ENCODE peak calls at places on chromosomes 11 and 22, in eight cellular contexts. M, Y, T, K, F, S, J and X are unnamed samples. For H3K4me1, the result is how much of the 10 kb centered on the place peaks cover.

GRCh38 chr11:57903441-57904123 is 120.1 kb upstream of the OR9Q1 start:
- DNase-seq in S (no peak), Y (no peak), M (no peak), F (peak), K (peak), T (no peak), J (peak), X (peak)

GRCh38 chr11:60925685-60926267 is 1.5 kb downstream of the TMEM132A start:
- DNase-seq in Y (no peak), T (no peak), M (no peak), S (no peak), K (no peak), J (no peak), F (peak), X (no peak)

GRCh38 chr11:114166897-114167323 is 107.4 kb downstream of the ZBTB16 start:
- DNase-seq in M (peak), F (peak), S (no peak), Y (peak), T (no peak), J (no peak), K (peak), X (no peak)

GRCh38 chr11:62857541-62857982 is 18.2 kb upstream of the WDR74 start:
- DNase-seq in T (no peak), J (no peak), S (no peak), Y (no peak), F (peak), M (no peak), K (no peak), X (no peak)

GRCh38 chr11:61345170-61345610 is 12.2 kb downstream of the TKFC start:
- DNase-seq in J (no peak), M (no peak), K (no peak), Y (no peak), F (no peak), T (no peak), S (no peak), X (no peak)

GRCh38 chr11:82733444-82734119 is at the start of gene FAM181B:
- DNase-seq in K (peak), M (peak), S (peak), Y (peak), J (peak), T (peak), F (peak), X (peak)

GRCh38 chr11:92663539-92663938 is 305.9 kb upstream of the MTNR1B start:
- DNase-seq in F (no peak), Y (no peak), M (no peak), K (no peak), J (no peak), S (no peak), T (no peak), X (no peak)

GRCh38 chr11:129380413-129380812 is 4.8 kb downstream of the BARX2 start:
- DNase-seq in S (no peak), J (no peak), T (no peak), M (no peak), Y (no peak), K (no peak), F (no peak), X (no peak)

GRCh38 chr11:8168485-8169257 is at the start of gene RIC3:
- DNase-seq in J (peak), S (peak), F (peak), K (no peak), Y (no peak), T (peak), M (peak), X (peak)

GRCh38 chr11:10719616-10720015 is 26.1 kb upstream of the IRAG1 start:
- DNase-seq in S (no peak), K (no peak), F (no peak), T (no peak), M (no peak), Y (no peak), J (no peak), X (no peak)

GRCh38 chr11:70842256-70842655 is 410.1 kb downstream of the SHANK2 start:
- DNase-seq in K (no peak), T (no peak), F (no peak), M (no peak), J (no peak), S (no peak), Y (no peak), X (no peak)

GRCh38 chr11:128238521-128239222 is 348.7 kb downstream of the ETS1 start:
- DNase-seq in T (no peak), F (no peak), S (no peak), J (no peak), K (no peak), Y (no peak), M (no peak), X (no peak)

GRCh38 chr11:71079795-71080194 is 172.6 kb downstream of the SHANK2 start:
- DNase-seq in S (no peak), F (no peak), K (no peak), T (no peak), Y (no peak), J (no peak), M (no peak), X (no peak)

GRCh38 chr11:63020671-63021255 is 5.1 kb upstream of the SLC22A8 start:
- DNase-seq in J (no peak), S (peak), Y (no peak), K (no peak), T (peak), F (no peak), M (no peak), X (peak)

GRCh38 chr11:9613830-9614762 is 40.6 kb downstream of the WEE1 start:
- DNase-seq in J (peak), F (peak), T (peak), Y (peak), M (peak), S (peak), K (peak), X (peak)

GRCh38 chr11:9616858-9617257 is 43.4 kb downstream of the WEE1 start:
- DNase-seq in S (no peak), F (no peak), J (no peak), Y (peak), M (no peak), T (no peak), K (no peak), X (no peak)

GRCh38 chr11:9616042-9616640 is 42.7 kb downstream of the WEE1 start:
- DNase-seq in T (no peak), M (no peak), Y (no peak), J (no peak), S (no peak), F (no peak), K (no peak), X (no peak)

GRCh38 chr11:9613118-9613829 is 39.8 kb downstream of the WEE1 start:
- DNase-seq in T (peak), J (peak), F (peak), M (peak), S (peak), Y (peak), K (peak), X (peak)

DNA sequence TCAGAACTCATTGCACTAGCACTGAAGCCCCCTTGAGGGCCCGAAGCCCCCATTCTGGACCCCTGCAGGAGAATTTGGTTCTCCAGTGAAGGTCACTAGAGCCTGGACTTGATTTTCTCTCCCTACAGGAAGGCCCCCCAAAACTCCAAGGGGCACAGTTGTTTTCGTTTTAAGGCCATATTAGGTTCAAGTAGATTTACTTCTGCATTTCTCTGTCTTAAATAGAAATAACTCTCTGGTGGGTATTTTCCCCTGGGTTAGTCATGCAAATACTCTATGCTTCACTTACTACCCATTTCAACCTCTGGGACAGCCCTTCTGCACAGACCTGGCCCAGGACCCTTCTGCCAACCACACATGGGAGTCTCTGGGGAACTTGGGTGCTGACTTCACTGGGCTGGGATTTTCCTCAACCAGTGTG is 41.6 kb downstream of the WEE1 start:
- DNase-seq in M (no peak), Y (no peak), K (no peak), S (no peak), F (no peak), T (no peak), J (no peak), X (no peak)
- H3K4me1 ChIP-seq in M (under half), Y (under half), K (under half), S (under half), F (under half), T (under half), J (under half), X (under half)

DNA sequence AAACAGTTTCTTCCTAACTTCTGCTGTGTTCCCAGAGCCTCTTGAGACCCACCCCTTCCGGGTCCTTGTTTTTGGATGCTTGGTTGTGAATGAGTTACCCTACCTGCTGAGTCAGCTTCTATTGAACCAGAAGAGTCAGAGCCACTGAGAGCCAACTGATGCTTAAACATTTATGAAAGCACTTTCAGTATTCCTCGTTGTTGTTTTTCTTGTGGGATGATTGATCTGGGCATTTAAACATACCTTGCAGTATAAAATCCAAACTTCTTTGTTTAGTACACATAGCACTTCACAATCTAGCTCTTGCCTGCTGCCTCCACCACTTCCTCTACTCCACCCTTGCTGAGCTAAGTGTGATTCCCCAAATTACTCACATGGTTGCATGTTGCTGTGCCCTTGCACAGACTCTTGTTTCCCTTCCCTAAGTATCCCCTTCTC is 5.5 kb downstream of the PRSS23 start:
- DNase-seq in F (peak), K (no peak), T (peak), M (no peak), S (no peak), J (no peak), Y (peak), X (no peak)
- H3K4me1 ChIP-seq in F (under half), K (under half), T (under half), M (under half), S (half or more), J (under half), Y (under half), X (under half)

GRCh38 chr22:37910863-37911262 is 4.8 kb downstream of the MICALL1 start:
- DNase-seq in K (no peak), T (no peak), S (peak), Y (no peak), F (no peak), M (peak), J (no peak), X (peak)

GRCh38 chr22:37911697-37912096 is 5.6 kb downstream of the MICALL1 start:
- DNase-seq in F (no peak), T (peak), M (no peak), K (no peak), J (no peak), S (no peak), Y (no peak), X (peak)

GRCh38 chr22:37911273-37911672 is 5.2 kb downstream of the MICALL1 start:
- DNase-seq in J (no peak), S (no peak), Y (no peak), F (no peak), T (no peak), M (no peak), K (no peak), X (peak)

GRCh38 chr22:37912171-37912570 is 6.1 kb downstream of the MICALL1 start:
- DNase-seq in F (no peak), T (no peak), M (no peak), Y (no peak), K (no peak), S (no peak), J (no peak), X (no peak)

GRCh38 chr22:37909756-37910155 is 3.7 kb downstream of the MICALL1 start:
- DNase-seq in J (no peak), S (no peak), F (no peak), T (no peak), K (no peak), Y (no peak), M (no peak), X (no peak)
- H3K4me1 ChIP-seq in J (under half), S (under half), F (half or more), T (under half), K (under half), Y (under half), M (under half), X (under half)

GRCh38 chr22:46241397-46242007 is 8.6 kb downstream of the CDPF1 start:
- DNase-seq in T (no peak), Y (no peak), J (no peak), M (no peak), F (no peak), K (no peak), S (no peak), X (no peak)
- H3K4me1 ChIP-seq in T (under half), Y (under half), J (under half), M (under half), F (under half), K (under half), S (under half), X (under half)

DNA sequence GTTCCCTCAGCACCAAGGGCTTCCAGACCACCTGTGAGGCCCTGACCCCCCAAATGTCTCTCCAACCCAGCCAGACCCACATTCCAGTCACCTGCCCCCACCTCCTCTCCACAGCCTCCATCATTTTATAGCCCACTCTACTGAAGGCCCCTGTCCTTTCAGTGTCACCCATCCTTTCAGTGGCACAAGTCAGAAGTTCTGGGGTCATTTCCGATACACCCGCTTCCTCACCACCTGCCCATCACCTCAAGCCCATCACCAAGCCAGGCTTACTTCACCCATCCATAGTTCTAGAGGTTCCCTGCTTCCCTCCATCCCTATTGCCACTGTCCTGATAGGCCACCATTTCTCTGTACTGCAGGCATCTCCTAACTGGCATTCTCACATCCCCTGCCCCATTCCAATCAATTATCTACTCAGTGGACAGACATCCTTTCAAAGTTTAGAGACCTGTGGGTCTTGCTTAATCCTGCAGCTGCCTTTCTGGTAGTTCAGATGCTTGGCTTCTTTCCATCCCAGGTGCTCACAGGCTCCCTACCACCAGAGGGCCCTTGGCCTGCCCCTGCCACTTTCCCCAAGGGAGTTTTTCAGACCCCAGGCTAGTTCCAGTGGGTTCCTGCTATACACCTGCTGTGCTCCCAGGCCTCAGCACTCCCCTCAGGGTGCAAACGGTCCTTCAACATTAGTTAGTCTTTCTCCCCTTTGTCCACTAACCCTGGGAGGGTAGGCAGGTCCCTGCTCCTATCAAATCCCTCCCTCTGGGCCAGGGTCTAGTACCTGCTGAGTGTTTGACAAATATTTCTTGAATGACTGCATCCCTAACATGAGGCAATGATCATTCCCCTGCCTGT is 7.6 kb downstream of the KCNQ1OT1 start:
- DNase-seq in F (no peak), S (peak), K (no peak), Y (no peak), J (peak), M (peak), T (peak), X (peak)
- H3K4me1 ChIP-seq in F (under half), S (under half), K (under half), Y (under half), J (half or more), M (under half), T (half or more), X (under half)

GRCh38 chr22:37547249-37547741 is 13.0 kb upstream of the CDC42EP1 start:
- DNase-seq in F (no peak), M (no peak), S (no peak), J (no peak), Y (peak), T (no peak), K (no peak), X (peak)
- H3K4me1 ChIP-seq in F (under half), M (under half), S (under half), J (half or more), Y (under half), T (under half), K (half or more), X (under half)

DNA sequence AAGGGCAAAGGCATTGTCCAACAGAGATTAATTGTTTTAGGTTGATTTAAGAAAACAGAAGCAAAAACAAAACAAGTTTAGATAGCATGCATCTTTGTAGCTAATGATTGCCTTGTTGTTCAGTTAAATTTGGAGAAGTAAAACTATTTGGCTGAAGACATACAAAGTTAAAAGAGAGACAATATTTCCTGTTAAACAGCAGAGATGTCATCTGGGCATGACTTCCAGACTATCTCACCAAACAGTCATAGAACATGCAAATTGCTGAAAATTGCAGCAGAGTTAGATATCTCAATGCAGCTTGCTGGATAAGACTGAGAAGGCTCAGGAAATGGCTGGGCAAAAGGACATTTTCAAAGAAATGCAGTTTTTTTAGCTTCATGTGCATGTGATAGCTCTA is 57.5 kb upstream of the PDGFD start:
- DNase-seq in S (no peak), M (no peak), J (no peak), T (no peak), K (no peak), Y (no peak), F (no peak), X (no peak)
- H3K4me1 ChIP-seq in S (under half), M (under half), J (under half), T (under half), K (under half), Y (under half), F (under half), X (under half)

DNA sequence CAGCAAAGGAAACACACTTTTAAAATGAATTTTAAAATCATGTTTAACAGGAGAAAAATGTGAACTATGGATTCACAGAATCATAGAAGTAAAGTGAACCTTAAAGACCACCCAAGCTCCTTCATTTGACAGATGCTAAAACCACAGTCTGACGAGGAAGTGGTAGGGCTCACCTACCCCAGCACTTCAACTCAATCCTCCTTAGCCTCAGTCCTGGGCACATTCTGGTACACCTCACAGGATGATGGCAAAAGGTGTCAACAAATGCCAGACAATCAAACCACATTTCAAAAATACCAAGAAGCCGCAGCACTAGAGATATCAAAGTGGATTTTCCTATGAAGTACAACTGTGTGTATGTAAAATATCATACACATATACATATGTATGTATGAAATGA is 43.1 kb downstream of the PITPNB start:
- DNase-seq in J (no peak), Y (no peak), F (no peak), K (no peak), S (no peak), T (no peak), M (no peak), X (no peak)
- H3K4me1 ChIP-seq in J (under half), Y (under half), F (under half), K (under half), S (under half), T (under half), M (under half), X (under half)